ENCODE peak calls at places on chromosomes 11 and 22, in five cellular contexts. One of them, this sample, is unnamed.

GRCh38 chr11:47130541-47130940 is 46.1 kb downstream of the ARFGAP2 start:
- DNase-seq in neuronal stem cell: no peak
- DNase-seq in fibroblast of lung: no peak
- DNase-seq in heart left ventricle: no peak
- DNase-seq in A673: no peak
- DNase-seq in this sample: no peak

GRCh38 chr22:40819741-40820140 is 595 bp upstream of the SLC25A17 start:
- DNase-seq in heart left ventricle: no peak
- DNase-seq in neuronal stem cell: no peak
- DNase-seq in A673: peak
- DNase-seq in fibroblast of lung: peak
- DNase-seq in this sample: no peak

GRCh38 chr22:48797731-48798130 is 1029.9 kb downstream of the BRD1 start:
- DNase-seq in heart left ventricle: no peak
- DNase-seq in fibroblast of lung: no peak
- DNase-seq in neuronal stem cell: no peak
- DNase-seq in A673: no peak
- DNase-seq in this sample: no peak

GRCh38 chr11:100791873-100792272 is 104.8 kb downstream of the ARHGAP42 start:
- DNase-seq in neuronal stem cell: no peak
- DNase-seq in heart left ventricle: no peak
- DNase-seq in fibroblast of lung: no peak
- DNase-seq in A673: no peak
- DNase-seq in this sample: no peak

GRCh38 chr11:12824281-12825041 is 150.2 kb downstream of the TEAD1 start:
- DNase-seq in neuronal stem cell: no peak
- DNase-seq in fibroblast of lung: no peak
- DNase-seq in A673: no peak
- DNase-seq in heart left ventricle: no peak
- DNase-seq in this sample: no peak

GRCh38 chr11:134032501-134033091 is 36.3 kb upstream of the JAM3 start:
- DNase-seq in A673: peak
- DNase-seq in heart left ventricle: no peak
- DNase-seq in neuronal stem cell: no peak
- DNase-seq in fibroblast of lung: no peak
- DNase-seq in this sample: no peak

GRCh38 chr11:112292785-112293407 is 32.2 kb upstream of the PLET1 start:
- DNase-seq in A673: peak
- DNase-seq in fibroblast of lung: peak
- DNase-seq in neuronal stem cell: no peak
- DNase-seq in heart left ventricle: no peak
- DNase-seq in this sample: peak

GRCh38 chr11:134734894-134735293 is 322.9 kb upstream of the B3GAT1 start:
- DNase-seq in heart left ventricle: no peak
- DNase-seq in neuronal stem cell: no peak
- DNase-seq in A673: no peak
- DNase-seq in fibroblast of lung: no peak
- DNase-seq in this sample: no peak

GRCh38 chr11:75855191-75855590 is 40.2 kb downstream of the UVRAG start:
- DNase-seq in heart left ventricle: no peak
- DNase-seq in neuronal stem cell: no peak
- DNase-seq in A673: peak
- DNase-seq in fibroblast of lung: no peak
- DNase-seq in this sample: no peak

GRCh38 chr11:36510567-36511020 is 522 bp upstream of the TRAF6 start:
- DNase-seq in A673: no peak
- DNase-seq in fibroblast of lung: peak
- DNase-seq in neuronal stem cell: no peak
- DNase-seq in heart left ventricle: peak
- DNase-seq in this sample: no peak

GRCh38 chr11:69450064-69450856 is 31.2 kb upstream of the LINC01488 start:
- DNase-seq in fibroblast of lung: no peak
- DNase-seq in neuronal stem cell: no peak
- DNase-seq in heart left ventricle: peak
- DNase-seq in A673: no peak
- DNase-seq in this sample: no peak

GRCh38 chr11:62241095-62241494 is 944 bp upstream of the SCGB1D2 start:
- DNase-seq in A673: no peak
- DNase-seq in fibroblast of lung: no peak
- DNase-seq in heart left ventricle: no peak
- DNase-seq in neuronal stem cell: no peak
- DNase-seq in this sample: no peak

GRCh38 chr22:45006873-45007246 is 2.9 kb downstream of the PHF21B start:
- DNase-seq in heart left ventricle: peak
- DNase-seq in A673: peak
- DNase-seq in neuronal stem cell: no peak
- DNase-seq in fibroblast of lung: no peak
- DNase-seq in this sample: no peak

GRCh38 chr11:129331871-129332274 is 43.8 kb upstream of the BARX2 start:
- DNase-seq in fibroblast of lung: peak
- DNase-seq in neuronal stem cell: peak
- DNase-seq in A673: peak
- DNase-seq in heart left ventricle: peak
- DNase-seq in this sample: peak

GRCh38 chr11:122804161-122804560 is 34.1 kb upstream of the CRTAM start:
- DNase-seq in heart left ventricle: no peak
- DNase-seq in fibroblast of lung: no peak
- DNase-seq in A673: no peak
- DNase-seq in neuronal stem cell: no peak
- DNase-seq in this sample: no peak

GRCh38 chr22:36940676-36941075 is 27.2 kb downstream of the CSF2RB start:
- DNase-seq in fibroblast of lung: no peak
- DNase-seq in A673: no peak
- DNase-seq in neuronal stem cell: no peak
- DNase-seq in heart left ventricle: no peak
- DNase-seq in this sample: no peak

DNA sequence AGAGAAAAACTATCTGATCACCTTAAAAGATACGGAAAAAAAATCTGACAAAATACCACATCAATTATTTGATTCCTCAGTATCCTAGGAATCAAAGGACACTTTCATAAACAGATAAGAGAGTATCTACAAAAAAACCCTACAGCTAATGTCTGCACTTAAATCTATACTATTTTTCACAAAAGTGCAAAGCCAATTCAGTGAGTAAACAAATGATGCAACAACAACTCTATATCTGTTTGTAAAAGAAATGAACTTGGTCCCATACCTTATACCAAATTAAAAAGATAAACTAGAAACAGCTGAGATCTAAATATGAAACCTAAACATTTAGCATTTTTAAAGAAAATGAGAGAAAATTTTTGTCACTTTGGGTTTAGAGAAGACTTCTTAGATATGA is 263.8 kb downstream of the SWAP70 start:
- DNase-seq in neuronal stem cell: no peak
- DNase-seq in heart left ventricle: no peak
- DNase-seq in A673: no peak
- DNase-seq in fibroblast of lung: no peak
- DNase-seq in this sample: no peak
- H3K4me3 ChIP-seq in neuronal stem cell: no peak
- H3K4me3 ChIP-seq in heart left ventricle: no peak
- H3K4me3 ChIP-seq in A673: no peak
- H3K4me3 ChIP-seq in fibroblast of lung: no peak
- H3K4me3 ChIP-seq in this sample: no peak

GRCh38 chr22:42430486-42431125 is 1.6 kb downstream of the NFAM1 start:
- DNase-seq in heart left ventricle: no peak
- DNase-seq in neuronal stem cell: no peak
- DNase-seq in fibroblast of lung: no peak
- DNase-seq in A673: no peak
- DNase-seq in this sample: no peak

GRCh38 chr22:42432818-42433217 is 615 bp upstream of the NFAM1 start:
- DNase-seq in heart left ventricle: no peak
- DNase-seq in A673: no peak
- DNase-seq in fibroblast of lung: no peak
- DNase-seq in neuronal stem cell: no peak
- DNase-seq in this sample: no peak

GRCh38 chr22:42433754-42434153 is 1.6 kb upstream of the NFAM1 start:
- DNase-seq in fibroblast of lung: no peak
- DNase-seq in heart left ventricle: no peak
- DNase-seq in A673: no peak
- DNase-seq in neuronal stem cell: no peak
- DNase-seq in this sample: no peak

GRCh38 chr22:42432020-42432596 is at the start of gene NFAM1:
- DNase-seq in A673: peak
- DNase-seq in heart left ventricle: peak
- DNase-seq in fibroblast of lung: no peak
- DNase-seq in neuronal stem cell: no peak
- DNase-seq in this sample: no peak

DNA sequence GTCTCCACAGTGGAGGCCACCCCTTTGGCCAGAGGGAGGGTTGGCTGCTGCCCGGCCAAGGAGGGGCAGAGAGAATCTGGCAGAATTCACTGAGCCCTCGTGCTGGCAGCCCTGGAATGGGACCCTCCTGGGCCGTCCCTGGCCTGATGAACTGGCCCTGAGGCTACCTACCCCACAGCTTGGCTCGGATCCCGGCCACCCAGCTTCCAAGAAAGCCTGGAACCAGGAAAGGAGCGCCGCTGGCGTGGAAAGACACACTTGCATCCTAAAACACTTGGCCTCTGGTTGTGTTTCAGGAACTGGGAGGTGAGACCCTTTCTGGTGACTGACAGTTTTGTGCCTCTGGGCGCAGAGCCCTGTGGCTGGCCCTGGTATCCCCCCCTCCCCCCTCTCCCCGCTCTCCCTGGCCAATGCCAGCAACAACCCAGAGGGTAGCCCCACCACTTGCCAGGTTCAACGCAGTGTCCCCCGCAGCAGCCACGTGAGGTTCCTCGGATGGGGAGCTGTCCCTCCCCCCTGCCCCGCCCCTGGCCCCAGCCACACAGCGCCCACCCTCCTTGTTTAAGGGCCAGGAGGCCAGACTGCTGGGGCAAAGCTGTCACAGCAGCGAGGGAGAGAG is 693 bp downstream of the NFAM1 start:
- DNase-seq in heart left ventricle: no peak
- DNase-seq in fibroblast of lung: no peak
- DNase-seq in neuronal stem cell: no peak
- DNase-seq in A673: no peak
- DNase-seq in this sample: no peak
- H3K27ac ChIP-seq in heart left ventricle: no peak
- H3K27ac ChIP-seq in fibroblast of lung: no peak
- H3K27ac ChIP-seq in neuronal stem cell: no peak
- H3K27ac ChIP-seq in A673: no peak
- H3K27ac ChIP-seq in this sample: no peak

DNA sequence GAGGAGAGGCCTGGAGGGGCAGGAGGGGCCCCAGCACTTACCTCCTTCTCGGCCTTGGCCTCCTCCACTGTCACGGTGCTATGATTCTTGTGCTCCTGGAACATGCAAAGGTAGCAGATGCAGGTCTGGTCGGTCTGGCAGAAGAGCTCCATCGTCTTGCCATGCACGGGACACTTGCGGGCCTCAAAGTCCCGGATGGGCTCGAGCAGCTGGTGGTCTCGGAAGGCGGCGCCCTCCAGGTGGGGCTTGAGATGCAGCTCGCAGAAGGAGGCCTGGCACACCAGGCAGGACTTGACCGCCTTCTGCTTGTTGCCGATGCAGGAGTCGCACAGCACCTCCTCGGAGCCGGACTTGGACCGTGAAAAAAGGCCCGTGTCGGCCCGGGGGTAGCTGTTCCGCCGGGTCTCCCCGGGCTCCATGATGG is 714 bp downstream of the TRIM29 start:
- DNase-seq in A673: no peak
- DNase-seq in neuronal stem cell: no peak
- DNase-seq in heart left ventricle: peak
- DNase-seq in fibroblast of lung: no peak
- DNase-seq in this sample: no peak
- H3K4me3 ChIP-seq in A673: no peak
- H3K4me3 ChIP-seq in neuronal stem cell: no peak
- H3K4me3 ChIP-seq in heart left ventricle: no peak
- H3K4me3 ChIP-seq in fibroblast of lung: no peak
- H3K4me3 ChIP-seq in this sample: no peak

GRCh38 chr11:93526691-93527583 is 16.3 kb downstream of the SMCO4 start:
- DNase-seq in heart left ventricle: no peak
- DNase-seq in neuronal stem cell: no peak
- DNase-seq in A673: no peak
- DNase-seq in fibroblast of lung: no peak
- DNase-seq in this sample: no peak
- H3K27ac ChIP-seq in heart left ventricle: no peak
- H3K27ac ChIP-seq in neuronal stem cell: no peak
- H3K27ac ChIP-seq in A673: no peak
- H3K27ac ChIP-seq in fibroblast of lung: no peak
- H3K27ac ChIP-seq in this sample: no peak

GRCh38 chr11:14713518-14714244 is 70.1 kb downstream of the PDE3B start:
- DNase-seq in A673: no peak
- DNase-seq in neuronal stem cell: no peak
- DNase-seq in fibroblast of lung: no peak
- DNase-seq in heart left ventricle: no peak
- DNase-seq in this sample: no peak
- H3K4me3 ChIP-seq in A673: no peak
- H3K4me3 ChIP-seq in neuronal stem cell: no peak
- H3K4me3 ChIP-seq in fibroblast of lung: no peak
- H3K4me3 ChIP-seq in heart left ventricle: no peak
- H3K4me3 ChIP-seq in this sample: no peak

GRCh38 chr11:65109231-65110198 is 2.2 kb upstream of the TM7SF2 start:
- DNase-seq in heart left ventricle: peak
- DNase-seq in A673: no peak
- DNase-seq in neuronal stem cell: no peak
- DNase-seq in fibroblast of lung: no peak
- DNase-seq in this sample: no peak

GRCh38 chr11:65111159-65111536 is 524 bp upstream of the TM7SF2 start:
- DNase-seq in A673: no peak
- DNase-seq in fibroblast of lung: no peak
- DNase-seq in neuronal stem cell: no peak
- DNase-seq in heart left ventricle: no peak
- DNase-seq in this sample: no peak

GRCh38 chr11:65111537-65112225 is at the start of gene TM7SF2:
- DNase-seq in fibroblast of lung: peak
- DNase-seq in neuronal stem cell: peak
- DNase-seq in A673: peak
- DNase-seq in heart left ventricle: peak
- DNase-seq in this sample: peak

GRCh38 chr11:65112226-65112550 is 516 bp downstream of the TM7SF2 start:
- DNase-seq in A673: no peak
- DNase-seq in heart left ventricle: no peak
- DNase-seq in fibroblast of lung: no peak
- DNase-seq in neuronal stem cell: no peak
- DNase-seq in this sample: no peak

DNA sequence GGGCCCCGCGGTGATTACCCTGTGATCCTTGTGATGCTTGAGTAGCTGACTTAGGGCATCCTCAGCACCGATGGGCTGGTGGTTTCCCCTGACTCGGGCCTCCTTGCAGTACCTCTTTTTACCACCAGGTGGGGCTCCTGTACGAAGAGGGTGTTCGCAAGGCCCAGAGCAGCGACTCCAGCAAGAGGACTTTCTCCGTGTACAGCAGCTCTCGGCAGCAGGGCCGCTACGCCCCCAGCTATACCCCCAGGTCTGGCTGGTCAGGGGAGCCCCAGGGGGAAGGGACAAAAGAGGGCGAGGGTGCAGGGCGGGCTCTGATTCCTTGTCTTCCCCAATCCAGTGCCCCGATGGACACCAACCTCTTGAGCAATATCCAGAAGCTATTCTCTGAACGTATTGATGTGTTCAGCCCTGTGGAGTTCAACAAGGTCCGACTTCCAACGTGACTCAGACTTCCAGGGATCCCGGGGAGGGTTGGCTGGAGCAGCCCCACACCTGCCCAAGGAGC is 1.3 kb upstream of the TM7SF2 start:
- DNase-seq in A673: peak
- DNase-seq in heart left ventricle: peak
- DNase-seq in fibroblast of lung: peak
- DNase-seq in neuronal stem cell: peak
- DNase-seq in this sample: peak
- H3K27ac ChIP-seq in A673: peak
- H3K27ac ChIP-seq in heart left ventricle: peak
- H3K27ac ChIP-seq in fibroblast of lung: no peak
- H3K27ac ChIP-seq in neuronal stem cell: no peak
- H3K27ac ChIP-seq in this sample: no peak